ENCODE peak calls at places on chromosomes 11 and 22, in six cellular contexts. V is IMR-90, H is Caco-2, A is AG09309, C is neural progenitor cell, T is uterus. R is an unnamed sample.

GRCh38 chr11:94885133-94885532 is 88.2 kb downstream of the CWC15 start:
- DNase-seq in V (no peak), H (no peak), A (no peak), C (no peak), T (no peak), R (peak; percentile 68)

GRCh38 chr11:108697872-108698473 is 33.1 kb downstream of the DDX10 start:
- DNase-seq in V (peak; percentile 82), H (peak; percentile 72), A (peak; percentile 50), C (peak; percentile 68), T (peak; percentile 20), R (no peak)

GRCh38 chr22:50063589-50064393 is 5.7 kb upstream of the TTLL8 start:
- DNase-seq in V (no peak), H (no peak), A (no peak), C (no peak), T (no peak), R (no peak)

GRCh38 chr11:17574141-17574798 is 27.2 kb downstream of the OTOG start:
- DNase-seq in V (no peak), H (no peak), A (no peak), C (no peak), T (no peak), R (no peak)

GRCh38 chr11:16978021-16978370 is 36.2 kb downstream of the PLEKHA7 start:
- DNase-seq in V (no peak), H (no peak), A (no peak), C (peak; percentile 67), T (no peak), R (no peak)

GRCh38 chr11:123030517-123030916 is 31.4 kb downstream of the HSPA8 start:
- DNase-seq in V (no peak), H (no peak), A (no peak), C (no peak), T (no peak), R (no peak)

GRCh38 chr11:65793144-65793581 is 6.3 kb downstream of the OVOL1 start:
- DNase-seq in V (no peak), H (no peak), A (no peak), C (no peak), T (no peak), R (no peak)

GRCh38 chr22:22452211-22452610 is 56.3 kb downstream of the ZNF280B start:
- DNase-seq in V (no peak), H (no peak), A (no peak), C (no peak), T (no peak), R (no peak)

GRCh38 chr11:118615996-118616395 is 8.6 kb downstream of the PHLDB1 start:
- DNase-seq in V (no peak), H (peak; percentile 42), A (no peak), C (peak; percentile 78), T (peak; percentile 12), R (no peak)

GRCh38 chr11:123308077-123308476 is 113.0 kb upstream of the CLMP start:
- DNase-seq in V (peak; percentile 64), H (no peak), A (peak; percentile 91), C (no peak), T (no peak), R (no peak)

GRCh38 chr11:15968461-15969130 is 387.8 kb downstream of the SOX6 start:
- DNase-seq in V (no peak), H (no peak), A (no peak), C (peak; percentile 24), T (no peak), R (no peak)
- H3K4me3 ChIP-seq in V (no peak overlapping the region), H (no peak overlapping the region), A (no peak overlapping the region), C (no peak overlapping the region), T (no peak overlapping the region), R (no peak overlapping the region)

GRCh38 chr11:75135021-75135650 is 15.8 kb upstream of the SLCO2B1 start:
- DNase-seq in V (no peak), H (no peak), A (no peak), C (no peak), T (no peak), R (no peak)
- TF ChIP-seq CTCF in V (no peak), H (no peak), A (no peak), C (no peak), T (no peak), R (no peak)

DNA sequence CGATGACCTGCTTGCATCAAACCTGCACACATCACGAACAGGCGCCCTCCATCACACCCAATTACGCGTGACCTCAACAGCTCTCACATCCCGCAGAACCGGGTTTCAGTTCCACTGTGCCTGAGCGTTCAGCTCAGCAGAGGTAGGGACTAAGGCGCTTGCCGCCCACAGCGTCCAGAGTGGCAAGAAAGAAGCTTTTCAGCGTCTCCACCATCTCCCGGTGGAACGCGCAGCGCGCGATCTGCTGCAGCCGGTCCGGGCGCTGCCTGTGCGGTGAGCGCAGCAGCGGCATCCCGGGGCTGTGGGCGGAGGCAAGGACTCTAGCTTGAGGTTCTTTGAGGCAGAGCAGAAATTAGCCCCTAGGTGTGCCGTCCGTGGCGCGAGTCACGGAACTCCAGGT is 1.5 kb upstream of the CALCA start:
- DNase-seq in V (peak; percentile 4), H (no peak), A (no peak), C (peak; percentile 65), T (no peak), R (no peak)
- H3K4me3 ChIP-seq in V (no peak overlapping the region), H (no peak overlapping the region), A (no peak overlapping the region), C (peak overlapping the region; percentile 46), T (no peak overlapping the region), R (peak overlapping the region; percentile 10)

DNA sequence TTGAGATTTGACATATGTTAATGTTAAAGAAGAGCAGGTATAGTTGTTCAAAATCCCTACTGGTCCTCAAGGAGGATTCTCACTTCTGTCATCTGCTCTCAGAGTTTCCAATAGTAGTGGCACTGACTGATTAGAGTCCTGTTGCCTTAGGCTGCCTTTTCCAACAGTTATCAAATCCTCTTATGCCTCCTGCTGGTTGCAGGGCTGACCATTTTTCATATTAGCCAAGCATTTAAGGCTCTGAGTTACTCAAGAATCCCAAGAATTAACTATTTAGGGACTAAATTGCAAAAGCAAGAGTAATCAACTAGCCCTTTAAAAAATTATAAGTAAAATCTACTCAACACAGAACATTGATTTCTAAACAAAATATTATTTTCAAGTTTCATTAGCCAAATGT is 212.0 kb upstream of the CHORDC1 start:
- DNase-seq in V (no peak), H (peak; percentile 71), A (no peak), C (peak; percentile 8), T (no peak), R (no peak)
- TF ChIP-seq CTCF in V (no peak), H (peak; percentile 70), A (no peak), C (peak; percentile 25), T (no peak), R (no peak)

GRCh38 chr11:3613998-3614741 is 27.6 kb downstream of the ART5 start:
- DNase-seq in V (no peak), H (no peak), A (no peak), C (no peak), T (no peak), R (no peak)
- H3K4me3 ChIP-seq in V (no peak overlapping the region), H (no peak overlapping the region), A (no peak overlapping the region), C (no peak overlapping the region), T (no peak overlapping the region), R (no peak overlapping the region)

GRCh38 chr11:114330373-114330772 is 34.2 kb downstream of the NNMT start:
- DNase-seq in V (no peak), H (no peak), A (no peak), C (no peak), T (no peak), R (no peak)
- TF ChIP-seq CTCF in V (no peak), H (no peak), A (no peak), C (no peak), T (no peak), R (no peak)

GRCh38 chr11:72793081-72793451 is 781 bp downstream of the STARD10 start:
- DNase-seq in V (no peak), H (no peak), A (no peak), C (peak; percentile 27), T (no peak), R (no peak)
- H3K4me3 ChIP-seq in V (peak overlapping the region; percentile 15), H (no peak overlapping the region), A (no peak overlapping the region), C (peak overlapping the region; percentile 64), T (peak overlapping the region; percentile 61), R (no peak overlapping the region)